ENCODE peak calls at places on chromosomes 13 and 19, in nine cellular contexts. One of them, this sample, is unnamed.
A peak's percentile ranks its signal among the peaks of the same experiment; 100 is the strongest.

GRCh38 chr19:36090930-36091695 is 19.8 kb upstream of the OVOL3 start:
- DNase-seq in pancreas: no peak
- DNase-seq in CD8-positive, alpha-beta T cell: no peak
- DNase-seq in breast epithelium: no peak
- DNase-seq in AG10803: no peak
- DNase-seq in brain microvascular endothelial cell: no peak
- DNase-seq in choroid plexus epithelial cell: no peak
- DNase-seq in endodermal cell: no peak
- DNase-seq in tibial nerve: no peak
- DNase-seq in this sample: no peak

GRCh38 chr13:98105929-98106336 is 37.0 kb upstream of the FARP1 start:
- DNase-seq in AG10803: peak; percentile 74
- DNase-seq in tibial nerve: no peak
- DNase-seq in choroid plexus epithelial cell: peak; percentile 56
- DNase-seq in brain microvascular endothelial cell: peak; percentile 64
- DNase-seq in endodermal cell: no peak
- DNase-seq in CD8-positive, alpha-beta T cell: no peak
- DNase-seq in breast epithelium: peak; percentile 67
- DNase-seq in pancreas: no peak
- DNase-seq in this sample: no peak

GRCh38 chr13:102788683-102789082 is 10.1 kb downstream of the POGLUT2 start:
- DNase-seq in tibial nerve: no peak
- DNase-seq in brain microvascular endothelial cell: no peak
- DNase-seq in breast epithelium: no peak
- DNase-seq in AG10803: no peak
- DNase-seq in endodermal cell: no peak
- DNase-seq in pancreas: no peak
- DNase-seq in CD8-positive, alpha-beta T cell: no peak
- DNase-seq in choroid plexus epithelial cell: no peak
- DNase-seq in this sample: no peak

GRCh38 chr13:31121327-31122140 is 40.2 kb downstream of the HSPH1 start:
- DNase-seq in CD8-positive, alpha-beta T cell: no peak
- DNase-seq in endodermal cell: no peak
- DNase-seq in AG10803: no peak
- DNase-seq in breast epithelium: no peak
- DNase-seq in pancreas: no peak
- DNase-seq in choroid plexus epithelial cell: no peak
- DNase-seq in brain microvascular endothelial cell: no peak
- DNase-seq in tibial nerve: peak; percentile 33
- DNase-seq in this sample: no peak

GRCh38 chr19:48363810-48364563 is at the start of the genes SYNGR4 and TMEM143:
- DNase-seq in endodermal cell: peak; percentile 100
- DNase-seq in CD8-positive, alpha-beta T cell: peak; percentile 96
- DNase-seq in AG10803: peak; percentile 99
- DNase-seq in brain microvascular endothelial cell: peak; percentile 99
- DNase-seq in pancreas: peak; percentile 100
- DNase-seq in tibial nerve: peak; percentile 95
- DNase-seq in choroid plexus epithelial cell: peak; percentile 100
- DNase-seq in breast epithelium: peak; percentile 98
- DNase-seq in this sample: peak; percentile 90

GRCh38 chr13:46864941-46865340 is 31.9 kb downstream of the HTR2A start:
- DNase-seq in breast epithelium: no peak
- DNase-seq in CD8-positive, alpha-beta T cell: no peak
- DNase-seq in AG10803: no peak
- DNase-seq in brain microvascular endothelial cell: no peak
- DNase-seq in pancreas: no peak
- DNase-seq in choroid plexus epithelial cell: no peak
- DNase-seq in endodermal cell: no peak
- DNase-seq in tibial nerve: no peak
- DNase-seq in this sample: no peak

GRCh38 chr19:6117534-6117933 is 7.2 kb upstream of the RFX2 start:
- DNase-seq in AG10803: no peak
- DNase-seq in endodermal cell: no peak
- DNase-seq in tibial nerve: no peak
- DNase-seq in breast epithelium: no peak
- DNase-seq in brain microvascular endothelial cell: no peak
- DNase-seq in pancreas: no peak
- DNase-seq in choroid plexus epithelial cell: no peak
- DNase-seq in CD8-positive, alpha-beta T cell: no peak
- DNase-seq in this sample: no peak

GRCh38 chr19:46015080-46015960 is 7.5 kb downstream of the PGLYRP1 start:
- DNase-seq in brain microvascular endothelial cell: no peak
- DNase-seq in pancreas: peak; percentile 94
- DNase-seq in tibial nerve: no peak
- DNase-seq in breast epithelium: peak; percentile 71
- DNase-seq in choroid plexus epithelial cell: peak; percentile 18
- DNase-seq in AG10803: peak; percentile 23
- DNase-seq in endodermal cell: peak; percentile 97
- DNase-seq in CD8-positive, alpha-beta T cell: peak; percentile 51
- DNase-seq in this sample: peak; percentile 71

GRCh38 chr19:12482505-12482886 is 2.1 kb downstream of the ZNF709 start:
- DNase-seq in pancreas: no peak
- DNase-seq in AG10803: no peak
- DNase-seq in tibial nerve: no peak
- DNase-seq in brain microvascular endothelial cell: no peak
- DNase-seq in choroid plexus epithelial cell: no peak
- DNase-seq in CD8-positive, alpha-beta T cell: no peak
- DNase-seq in breast epithelium: no peak
- DNase-seq in endodermal cell: no peak
- DNase-seq in this sample: no peak

GRCh38 chr19:31448221-31448657 is 99.0 kb upstream of the TSHZ3 start:
- DNase-seq in breast epithelium: no peak
- DNase-seq in endodermal cell: no peak
- DNase-seq in pancreas: peak; percentile 60
- DNase-seq in CD8-positive, alpha-beta T cell: no peak
- DNase-seq in brain microvascular endothelial cell: peak; percentile 65
- DNase-seq in AG10803: peak; percentile 86
- DNase-seq in choroid plexus epithelial cell: peak; percentile 83
- DNase-seq in tibial nerve: no peak
- DNase-seq in this sample: no peak

GRCh38 chr19:1651061-1651547 is 1.3 kb downstream of the TCF3 start:
- DNase-seq in endodermal cell: peak; percentile 81
- DNase-seq in brain microvascular endothelial cell: no peak
- DNase-seq in choroid plexus epithelial cell: peak; percentile 48
- DNase-seq in breast epithelium: no peak
- DNase-seq in tibial nerve: no peak
- DNase-seq in AG10803: peak; percentile 12
- DNase-seq in pancreas: peak; percentile 51
- DNase-seq in CD8-positive, alpha-beta T cell: peak; percentile 51
- DNase-seq in this sample: no peak

GRCh38 chr13:31174018-31174417 is 12.3 kb upstream of the HSPH1 start:
- DNase-seq in choroid plexus epithelial cell: peak; percentile 78
- DNase-seq in pancreas: no peak
- DNase-seq in CD8-positive, alpha-beta T cell: no peak
- DNase-seq in breast epithelium: no peak
- DNase-seq in brain microvascular endothelial cell: peak; percentile 10
- DNase-seq in AG10803: peak; percentile 20
- DNase-seq in endodermal cell: no peak
- DNase-seq in tibial nerve: no peak
- DNase-seq in this sample: no peak

GRCh38 chr13:43687038-43687437 is 99.7 kb downstream of the ENOX1 start:
- DNase-seq in breast epithelium: no peak
- DNase-seq in brain microvascular endothelial cell: no peak
- DNase-seq in choroid plexus epithelial cell: no peak
- DNase-seq in tibial nerve: no peak
- DNase-seq in CD8-positive, alpha-beta T cell: no peak
- DNase-seq in pancreas: no peak
- DNase-seq in endodermal cell: no peak
- DNase-seq in AG10803: no peak
- DNase-seq in this sample: no peak

GRCh38 chr13:113979791-113980471 is 6.1 kb upstream of the C13orf46 start:
- DNase-seq in CD8-positive, alpha-beta T cell: no peak
- DNase-seq in tibial nerve: no peak
- DNase-seq in AG10803: no peak
- DNase-seq in brain microvascular endothelial cell: no peak
- DNase-seq in endodermal cell: no peak
- DNase-seq in pancreas: peak; percentile 20
- DNase-seq in breast epithelium: no peak
- DNase-seq in choroid plexus epithelial cell: no peak
- DNase-seq in this sample: no peak

GRCh38 chr19:34662919-34663318 is 14.0 kb downstream of the SCGB2B2 start:
- DNase-seq in breast epithelium: no peak
- DNase-seq in brain microvascular endothelial cell: no peak
- DNase-seq in pancreas: no peak
- DNase-seq in AG10803: peak; percentile 13
- DNase-seq in tibial nerve: no peak
- DNase-seq in CD8-positive, alpha-beta T cell: peak; percentile 18
- DNase-seq in choroid plexus epithelial cell: peak; percentile 33
- DNase-seq in endodermal cell: peak; percentile 74
- DNase-seq in this sample: no peak

GRCh38 chr13:112809332-112810310 is 119.8 kb downstream of the ATP11A start:
- DNase-seq in CD8-positive, alpha-beta T cell: no peak
- DNase-seq in breast epithelium: no peak
- DNase-seq in choroid plexus epithelial cell: no peak
- DNase-seq in pancreas: no peak
- DNase-seq in tibial nerve: no peak
- DNase-seq in brain microvascular endothelial cell: no peak
- DNase-seq in AG10803: no peak
- DNase-seq in endodermal cell: no peak
- DNase-seq in this sample: no peak

DNA sequence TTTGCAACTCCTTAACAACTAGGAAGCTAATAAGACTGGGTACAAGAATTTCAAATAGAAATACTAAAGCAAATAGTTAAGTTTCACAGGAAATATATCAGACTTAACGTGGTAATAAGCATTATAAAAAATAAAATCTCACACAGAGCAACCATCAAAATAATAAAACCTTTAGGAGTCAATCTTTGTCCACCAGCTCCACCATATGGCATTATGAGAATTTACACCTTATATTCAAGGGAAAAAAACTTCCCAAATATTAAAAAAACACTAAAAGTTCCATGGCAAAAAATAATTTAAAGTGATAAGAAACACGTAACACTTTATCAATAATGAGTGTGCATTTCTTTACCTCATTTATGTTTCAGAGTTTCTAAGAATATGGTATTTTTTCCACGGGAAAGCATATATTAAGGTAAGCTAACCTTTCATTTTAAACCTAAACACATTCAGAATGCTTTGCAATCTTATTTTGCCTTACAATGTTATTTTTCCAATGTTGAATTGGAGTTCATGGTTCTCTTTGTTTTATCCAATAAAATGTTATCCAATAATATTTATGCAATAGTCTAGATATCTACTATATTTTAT is 423.2 kb upstream of the SGCG start:
- DNase-seq in endodermal cell: no peak
- DNase-seq in pancreas: no peak
- DNase-seq in tibial nerve: no peak
- DNase-seq in brain microvascular endothelial cell: no peak
- DNase-seq in CD8-positive, alpha-beta T cell: no peak
- DNase-seq in breast epithelium: no peak
- DNase-seq in choroid plexus epithelial cell: peak; percentile 11
- DNase-seq in AG10803: peak; percentile 2
- DNase-seq in this sample: no peak
- TF ChIP-seq CTCF in endodermal cell: peak; percentile 71
- TF ChIP-seq CTCF in pancreas: no peak
- TF ChIP-seq CTCF in tibial nerve: no peak
- TF ChIP-seq CTCF in brain microvascular endothelial cell: no peak
- TF ChIP-seq CTCF in CD8-positive, alpha-beta T cell: no peak
- TF ChIP-seq CTCF in breast epithelium: no peak
- TF ChIP-seq CTCF in choroid plexus epithelial cell: peak; percentile 8
- TF ChIP-seq CTCF in AG10803: peak; percentile 35
- TF ChIP-seq CTCF in this sample: peak; percentile 59

DNA sequence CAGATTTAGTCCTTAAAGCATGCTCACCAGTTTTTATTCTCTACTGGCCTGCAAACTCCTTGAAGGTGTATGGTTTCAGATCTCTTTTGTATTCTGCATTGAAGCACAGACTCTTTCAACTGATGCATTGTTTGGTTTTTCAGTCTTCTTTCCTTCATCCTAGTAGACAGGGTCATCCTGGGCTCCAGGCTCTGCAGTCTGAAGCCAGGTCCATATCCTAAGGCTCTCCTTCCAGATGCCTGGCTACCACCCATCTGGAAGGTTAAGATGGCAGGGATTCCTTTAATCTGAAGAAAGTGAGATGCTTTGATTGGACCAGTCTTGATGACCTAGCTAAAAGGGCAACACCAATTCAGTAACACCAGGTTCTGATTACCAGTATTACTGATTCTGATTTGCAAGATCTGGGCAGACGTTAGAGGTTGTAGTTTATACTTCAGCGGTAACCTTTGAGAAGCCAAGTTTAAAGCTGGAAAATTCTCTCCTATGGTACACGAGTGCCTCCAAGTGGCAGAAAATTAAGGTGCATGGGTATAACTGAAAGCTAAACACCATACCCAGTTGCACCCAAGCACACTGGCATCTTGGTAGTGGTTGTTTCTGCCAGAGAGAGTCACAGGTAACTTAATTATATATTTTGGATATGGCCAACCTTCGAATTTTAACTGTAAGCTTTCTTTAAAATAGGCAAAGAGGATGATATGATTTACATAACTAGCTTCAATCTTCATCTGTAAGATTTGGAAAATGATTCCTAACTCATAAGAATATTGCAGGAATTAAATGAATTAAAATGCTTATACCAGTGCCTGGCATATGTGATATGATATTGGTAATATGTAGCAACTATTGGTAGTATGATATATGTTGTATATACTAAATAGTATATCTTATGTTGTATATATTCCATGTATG is 1651.9 kb upstream of the MIR17HG start:
- DNase-seq in brain microvascular endothelial cell: peak; percentile 5
- DNase-seq in breast epithelium: no peak
- DNase-seq in tibial nerve: peak; percentile 35
- DNase-seq in endodermal cell: peak; percentile 88
- DNase-seq in CD8-positive, alpha-beta T cell: no peak
- DNase-seq in pancreas: no peak
- DNase-seq in AG10803: peak; percentile 8
- DNase-seq in choroid plexus epithelial cell: peak; percentile 69
- DNase-seq in this sample: no peak
- TF ChIP-seq CTCF in brain microvascular endothelial cell: peak; percentile 76
- TF ChIP-seq CTCF in breast epithelium: no peak
- TF ChIP-seq CTCF in tibial nerve: peak; percentile 46
- TF ChIP-seq CTCF in endodermal cell: peak; percentile 92
- TF ChIP-seq CTCF in CD8-positive, alpha-beta T cell: no peak
- TF ChIP-seq CTCF in pancreas: peak; percentile 64
- TF ChIP-seq CTCF in AG10803: peak; percentile 61
- TF ChIP-seq CTCF in choroid plexus epithelial cell: peak; percentile 90
- TF ChIP-seq CTCF in this sample: peak; percentile 84

DNA sequence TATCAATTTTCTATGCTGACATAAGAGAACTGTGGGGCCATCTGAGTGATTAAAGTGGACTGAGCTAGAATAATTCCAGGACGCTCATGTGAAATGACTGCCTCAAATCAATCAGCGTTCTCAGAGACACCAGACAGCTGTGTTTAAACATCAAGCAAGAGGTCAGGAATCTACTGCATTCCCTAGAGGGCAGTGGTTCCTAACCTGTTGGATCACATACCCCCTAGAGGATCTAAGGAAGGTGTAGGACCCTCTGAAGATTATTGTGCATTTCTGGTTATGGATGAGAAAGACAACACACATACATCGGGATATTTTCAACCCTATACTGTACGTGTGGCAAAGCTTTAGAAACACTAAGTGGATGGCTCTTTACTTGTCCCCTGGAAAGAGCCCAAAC is 51.8 kb upstream of the FREM2 start:
- DNase-seq in endodermal cell: no peak
- DNase-seq in breast epithelium: no peak
- DNase-seq in CD8-positive, alpha-beta T cell: no peak
- DNase-seq in tibial nerve: no peak
- DNase-seq in pancreas: no peak
- DNase-seq in AG10803: no peak
- DNase-seq in choroid plexus epithelial cell: no peak
- DNase-seq in brain microvascular endothelial cell: no peak
- DNase-seq in this sample: no peak
- TF ChIP-seq CTCF in endodermal cell: peak; percentile 62
- TF ChIP-seq CTCF in breast epithelium: no peak
- TF ChIP-seq CTCF in CD8-positive, alpha-beta T cell: no peak
- TF ChIP-seq CTCF in tibial nerve: no peak
- TF ChIP-seq CTCF in pancreas: no peak
- TF ChIP-seq CTCF in AG10803: no peak
- TF ChIP-seq CTCF in choroid plexus epithelial cell: no peak
- TF ChIP-seq CTCF in brain microvascular endothelial cell: no peak
- TF ChIP-seq CTCF in this sample: no peak

GRCh38 chr13:23375007-23375971 is 58.2 kb downstream of the SACS start:
- DNase-seq in pancreas: peak; percentile 98
- DNase-seq in tibial nerve: peak; percentile 92
- DNase-seq in AG10803: peak; percentile 95
- DNase-seq in CD8-positive, alpha-beta T cell: peak; percentile 98
- DNase-seq in choroid plexus epithelial cell: peak; percentile 97
- DNase-seq in endodermal cell: peak; percentile 99
- DNase-seq in breast epithelium: peak; percentile 94
- DNase-seq in brain microvascular endothelial cell: peak; percentile 94
- DNase-seq in this sample: peak; percentile 91
- TF ChIP-seq CTCF in pancreas: no peak
- TF ChIP-seq CTCF in tibial nerve: peak; percentile 3
- TF ChIP-seq CTCF in AG10803: peak; percentile 1
- TF ChIP-seq CTCF in CD8-positive, alpha-beta T cell: peak; percentile 37
- TF ChIP-seq CTCF in choroid plexus epithelial cell: no peak
- TF ChIP-seq CTCF in endodermal cell: peak; percentile 60
- TF ChIP-seq CTCF in breast epithelium: no peak
- TF ChIP-seq CTCF in brain microvascular endothelial cell: no peak
- TF ChIP-seq CTCF in this sample: no peak